ENCODE peak calls at places on chromosome 5, in eight cellular contexts. U, R, G, S, V, I, T and P are unnamed samples. For H3K27me3 and H3K4me1, the result is how much of the 10 kb centered on the place peaks cover.

GRCh38 chr5:131068893-131069643 is 96.0 kb downstream of the HINT1 start:
- DNase-seq in U (no peak), R (no peak), G (no peak), S (no peak), V (no peak), I (peak), T (no peak), P (no peak)

GRCh38 chr5:88882321-88883038 is 504 bp downstream of the MEF2C start:
- DNase-seq in U (peak), R (no peak), G (no peak), S (no peak), V (peak), I (no peak), T (no peak), P (no peak)

GRCh38 chr5:157518963-157519362 is 56.6 kb downstream of the ADAM19 start:
- DNase-seq in U (no peak), R (no peak), G (no peak), S (no peak), V (no peak), I (peak), T (no peak), P (no peak)

GRCh38 chr5:167478156-167478555 is 813.3 kb upstream of the WWC1 start:
- DNase-seq in U (no peak), R (no peak), G (no peak), S (no peak), V (no peak), I (no peak), T (no peak), P (no peak)

GRCh38 chr5:58544926-58545325 is 37.9 kb upstream of the RAB3C start:
- DNase-seq in U (no peak), R (no peak), G (no peak), S (no peak), V (no peak), I (no peak), T (no peak), P (no peak)

GRCh38 chr5:116002116-116002906 is 30.0 kb upstream of the ARL14EPL start:
- DNase-seq in U (peak), R (no peak), G (no peak), S (no peak), V (peak), I (no peak), T (no peak), P (no peak)

GRCh38 chr5:146793709-146794108 is 84.8 kb downstream of the PPP2R2B start:
- DNase-seq in U (no peak), R (no peak), G (no peak), S (no peak), V (no peak), I (no peak), T (no peak), P (no peak)

GRCh38 chr5:146059349-146060220 is 45.8 kb downstream of the PLAC8L1 start:
- DNase-seq in U (no peak), R (no peak), G (no peak), S (no peak), V (no peak), I (no peak), T (no peak), P (no peak)

GRCh38 chr5:16754086-16754485 is 137.3 kb upstream of the RETREG1 start:
- DNase-seq in U (no peak), R (no peak), G (no peak), S (no peak), V (no peak), I (no peak), T (no peak), P (no peak)

GRCh38 chr5:1187234-1187949 is 14.0 kb upstream of the SLC6A19 start:
- DNase-seq in U (no peak), R (no peak), G (peak), S (no peak), V (no peak), I (no peak), T (no peak), P (no peak)
- H3K27me3 ChIP-seq in U (under half), R (half or more), G (under half), S (under half), V (under half), I (under half), T (under half), P (half or more)

GRCh38 chr5:178204205-178205009 is at the start of gene HNRNPAB:
- DNase-seq in U (peak), R (peak), G (peak), S (peak), V (peak), I (peak), T (peak), P (peak)
- TF ChIP-seq POLR2A in U (peak), R (peak), G (peak), S (peak), V (peak), I (peak), T (peak), P (peak)

GRCh38 chr5:78773655-78774054 is 125.1 kb upstream of the LHFPL2 start:
- DNase-seq in U (no peak), R (no peak), G (no peak), S (no peak), V (no peak), I (no peak), T (no peak), P (no peak)
- H3K4me1 ChIP-seq in U (under half), R (under half), G (under half), S (under half), V (under half), I (under half), T (under half), P (under half)

GRCh38 chr5:95283022-95283615 is 1.8 kb downstream of the MCTP1 start:
- DNase-seq in U (peak), R (no peak), G (no peak), S (no peak), V (no peak), I (no peak), T (no peak), P (no peak)

GRCh38 chr5:95280692-95281091 is 4.2 kb downstream of the MCTP1 start:
- DNase-seq in U (no peak), R (no peak), G (no peak), S (no peak), V (no peak), I (no peak), T (no peak), P (no peak)

GRCh38 chr5:95283761-95284511 is 958 bp downstream of the MCTP1 start:
- DNase-seq in U (peak), R (peak), G (no peak), S (no peak), V (no peak), I (no peak), T (no peak), P (no peak)

GRCh38 chr5:95284512-95285405 is at the start of gene MCTP1:
- DNase-seq in U (peak), R (peak), G (no peak), S (no peak), V (no peak), I (no peak), T (no peak), P (no peak)

GRCh38 chr5:95281211-95281610 is 3.7 kb downstream of the MCTP1 start:
- DNase-seq in U (no peak), R (no peak), G (no peak), S (no peak), V (peak), I (no peak), T (no peak), P (no peak)
- H3K27me3 ChIP-seq in U (under half), R (half or more), G (under half), S (under half), V (under half), I (under half), T (under half), P (under half)